ENCODE peak calls at places on chromosome 10, in five cellular contexts. T is AG10803, H is AG04450, G is mucosa of descending colon, W is SK-N-SH. R is an unnamed sample.

GRCh38 chr10:80535671-80536360 is 1.9 kb upstream of the SH2D4B start:
- DNase-seq in H (no peak), G (peak), W (no peak), T (peak), R (peak)

GRCh38 chr10:129193148-129193547 is 273.9 kb upstream of the MGMT start:
- DNase-seq in H (no peak), T (no peak), W (no peak), G (no peak), R (no peak)

GRCh38 chr10:11629731-11630130 is 18.3 kb upstream of the USP6NL start:
- DNase-seq in H (no peak), T (no peak), G (no peak), W (no peak), R (no peak)

GRCh38 chr10:123573236-123574147 is 92.7 kb upstream of the GPR26 start:
- DNase-seq in T (peak), H (no peak), G (peak), W (peak), R (no peak)

GRCh38 chr10:98664329-98665042 is 217.8 kb upstream of the HPS1 start:
- DNase-seq in T (peak), G (no peak), W (peak), H (no peak), R (peak)

GRCh38 chr10:31000867-31001266 is 30.8 kb downstream of the ZNF438 start:
- DNase-seq in H (no peak), T (peak), W (no peak), G (no peak), R (no peak)

GRCh38 chr10:119859422-119860258 is 13.0 kb downstream of the MCMBP start:
- DNase-seq in W (peak), H (no peak), G (no peak), T (peak), R (peak)

GRCh38 chr10:96665306-96665705 is 55.0 kb downstream of the PIK3AP1 start:
- DNase-seq in T (peak), H (no peak), G (no peak), W (no peak), R (no peak)

GRCh38 chr10:55629792-55630490 is 731.1 kb downstream of the ZWINT start:
- DNase-seq in G (peak), W (peak), T (peak), H (no peak), R (no peak)

DNA sequence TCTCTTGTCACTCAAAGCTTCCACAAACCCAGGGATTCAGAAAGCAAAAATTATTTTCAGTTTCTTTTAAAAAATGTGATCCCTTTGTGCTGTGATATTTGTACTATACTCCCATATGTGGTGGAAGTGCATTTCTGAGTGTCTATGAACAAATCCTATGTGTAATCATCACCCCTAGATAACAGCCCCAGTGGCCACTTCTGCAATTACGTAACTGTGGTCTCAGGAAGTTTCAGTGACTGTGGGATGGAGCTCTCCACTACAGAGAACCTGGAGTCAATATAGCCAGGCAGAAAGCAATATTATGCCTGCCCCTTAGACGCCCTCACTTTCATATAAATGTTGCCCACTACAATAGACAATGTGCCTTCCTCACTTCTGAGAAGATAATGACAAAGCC is 1101.7 kb upstream of the GHITM start:
- DNase-seq in H (no peak), G (no peak), T (no peak), W (no peak), R (no peak)
- TF ChIP-seq CTCF in H (no peak), G (no peak), T (no peak), W (no peak), R (no peak)

GRCh38 chr10:86756511-86757109 is at the start of gene BMPR1A:
- DNase-seq in T (peak), H (peak), G (no peak), W (peak), R (no peak)

GRCh38 chr10:86755740-86756510 is 494 bp upstream of the BMPR1A start:
- DNase-seq in W (peak), H (peak), T (peak), G (peak), R (peak)

GRCh38 chr10:86758231-86759072 is 2.0 kb downstream of the BMPR1A start:
- DNase-seq in G (no peak), H (no peak), T (peak), W (no peak), R (no peak)

GRCh38 chr10:86755454-86755739 is 1.0 kb upstream of the BMPR1A start:
- DNase-seq in W (no peak), G (no peak), T (no peak), H (no peak), R (no peak)

DNA sequence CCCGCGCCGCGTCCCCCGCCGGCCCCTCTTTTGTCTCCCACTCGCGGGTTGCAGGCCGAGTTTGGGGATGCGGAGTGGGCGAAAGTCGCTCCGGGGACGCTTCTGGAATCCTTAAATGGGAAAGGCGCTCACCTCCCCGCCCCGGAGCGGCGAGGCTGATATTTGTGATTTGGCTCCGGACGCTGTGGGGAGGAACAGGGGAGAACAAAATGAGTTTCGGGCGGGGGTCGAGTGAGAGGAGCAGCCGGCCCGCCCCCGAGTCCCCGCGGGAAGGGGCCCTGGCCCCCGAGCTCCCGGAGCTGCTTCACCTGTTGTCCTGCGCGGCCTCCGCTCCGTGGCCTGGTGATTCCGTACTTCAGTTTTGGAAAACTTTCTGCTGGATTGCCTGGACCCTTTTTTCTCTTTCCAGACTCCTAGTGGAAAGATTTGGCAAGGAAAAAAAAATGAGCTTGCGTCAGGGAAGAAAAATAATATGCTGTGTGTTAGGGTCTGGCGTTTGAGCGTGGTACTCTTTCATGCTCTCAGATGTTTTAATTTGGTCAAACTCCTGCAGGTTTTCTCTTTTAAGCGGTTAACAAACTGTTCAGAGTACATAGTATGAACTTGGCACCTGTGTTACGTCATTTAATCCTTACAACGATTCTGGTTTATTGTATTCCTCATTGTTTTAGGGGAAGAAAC is 831 bp downstream of the BMPR1A start:
- DNase-seq in W (no peak), T (peak), G (peak), H (no peak), R (peak)
- TF ChIP-seq CTCF in W (peak), T (peak), G (no peak), H (peak), R (no peak)

DNA sequence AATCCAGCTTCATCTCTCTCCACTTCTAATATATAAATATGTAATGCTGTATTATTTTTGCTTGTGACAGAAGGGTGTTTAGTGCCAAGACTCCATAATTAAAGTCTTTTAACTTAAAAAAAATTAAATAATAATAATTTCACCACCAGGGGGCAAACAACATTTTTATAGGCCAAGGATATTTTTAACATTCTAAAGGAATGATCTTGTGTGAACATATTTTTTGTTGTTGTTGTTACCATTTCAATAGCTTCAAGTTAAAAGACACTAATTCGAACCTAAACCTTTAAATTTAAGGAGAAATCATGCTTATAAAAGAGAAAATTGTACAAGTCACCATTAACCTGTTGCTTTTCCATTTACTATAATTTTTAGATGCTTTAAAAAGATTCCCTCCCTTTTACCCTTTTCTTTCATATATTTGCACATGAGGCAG is 7.5 kb upstream of the DNAJC1 start:
- DNase-seq in H (no peak), W (no peak), T (peak), G (no peak), R (no peak)
- TF ChIP-seq CTCF in H (no peak), W (peak), T (peak), G (no peak), R (peak)

GRCh38 chr10:71766717-71767419 is 6.5 kb downstream of the VSIR start:
- DNase-seq in G (peak), T (peak), W (no peak), H (peak), R (no peak)

GRCh38 chr10:71767420-71768035 is 5.8 kb downstream of the VSIR start:
- DNase-seq in T (peak), H (no peak), W (no peak), G (peak), R (no peak)

GRCh38 chr10:71765907-71766716 is 7.2 kb downstream of the VSIR start:
- DNase-seq in G (no peak), T (no peak), H (no peak), W (no peak), R (no peak)

GRCh38 chr10:71763352-71764127 is 9.8 kb downstream of the VSIR start:
- DNase-seq in H (no peak), T (peak), G (no peak), W (no peak), R (no peak)

GRCh38 chr10:71765176-71765906 is 8.0 kb downstream of the VSIR start:
- DNase-seq in W (no peak), H (no peak), G (no peak), T (peak), R (no peak)
- TF ChIP-seq CTCF in W (no peak), H (no peak), G (no peak), T (no peak), R (no peak)

GRCh38 chr10:60461688-60462087 is 72.0 kb upstream of the ANK3 start:
- DNase-seq in G (no peak), W (no peak), H (no peak), T (no peak), R (no peak)

GRCh38 chr10:60460058-60460457 is 70.4 kb upstream of the ANK3 start:
- DNase-seq in T (no peak), G (no peak), H (no peak), W (no peak), R (no peak)

GRCh38 chr10:60454336-60454735 is 64.7 kb upstream of the ANK3 start:
- DNase-seq in H (no peak), T (no peak), W (no peak), G (no peak), R (no peak)

GRCh38 chr10:60453031-60453430 is 63.4 kb upstream of the ANK3 start:
- DNase-seq in H (no peak), G (no peak), W (no peak), T (peak), R (no peak)

DNA sequence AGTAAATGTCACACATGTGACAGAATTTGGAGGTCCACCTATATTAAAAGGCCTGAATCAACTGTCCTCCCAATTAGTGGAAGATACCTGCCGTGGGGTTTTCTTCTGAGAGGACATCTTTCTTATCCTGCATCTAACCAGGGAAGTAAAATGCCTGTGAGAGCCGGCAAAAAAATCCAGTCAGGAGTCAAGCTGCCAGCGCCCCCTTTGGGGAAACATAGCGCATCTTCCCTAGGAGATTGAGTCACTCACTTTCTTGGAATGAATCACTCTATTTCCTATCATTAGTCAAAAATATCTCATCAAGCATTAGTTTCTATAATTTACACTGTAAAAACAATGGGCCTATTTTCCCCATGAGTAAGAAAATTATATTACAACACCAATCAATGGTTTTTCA is 66.4 kb upstream of the ANK3 start:
- DNase-seq in T (no peak), H (no peak), G (no peak), W (no peak), R (no peak)
- TF ChIP-seq CTCF in T (peak), H (peak), G (no peak), W (peak), R (peak)

R was measured in GM06990.